ENCODE peak calls at places on chromosomes 3 and 15, in five cellular contexts. J, Y, Q, B and A are unnamed samples.

GRCh38 chr3:47000922-47001730 is 21.7 kb downstream of the NBEAL2 start:
- DNase-seq in J (no peak), Y (no peak), Q (no peak), B (no peak), A (no peak)

GRCh38 chr15:76979996-76980520 is 14.9 kb upstream of the PSTPIP1 start:
- DNase-seq in J (no peak), Y (no peak), Q (no peak), B (no peak), A (no peak)

GRCh38 chr3:73292241-73292640 is 230.8 kb downstream of the EBLN2 start:
- DNase-seq in J (no peak), Y (no peak), Q (no peak), B (no peak), A (no peak)

GRCh38 chr3:192687488-192688152 is 39.7 kb downstream of the FGF12 start:
- DNase-seq in J (peak; percentile 44), Y (no peak), Q (no peak), B (no peak), A (no peak)

GRCh38 chr3:183081459-183082183 is 17.7 kb downstream of the MCCC1 start:
- DNase-seq in J (no peak), Y (no peak), Q (no peak), B (no peak), A (no peak)

GRCh38 chr3:143337387-143337786 is 217.8 kb downstream of the CHST2 start:
- DNase-seq in J (no peak), Y (peak; percentile 45), Q (no peak), B (no peak), A (no peak)

GRCh38 chr3:26920579-26920978 is 298.0 kb downstream of the LRRC3B start:
- DNase-seq in J (no peak), Y (no peak), Q (no peak), B (no peak), A (no peak)

GRCh38 chr3:134311265-134311664 is 60.6 kb upstream of the RYK start:
- DNase-seq in J (no peak), Y (peak; percentile 86), Q (no peak), B (no peak), A (no peak)

GRCh38 chr3:149134560-149134959 is 5.1 kb downstream of the HPS3 start:
- DNase-seq in J (no peak), Y (peak; percentile 18), Q (no peak), B (no peak), A (no peak)

GRCh38 chr3:31625358-31625757 is 92.6 kb downstream of the STT3B start:
- DNase-seq in J (no peak), Y (no peak), Q (no peak), B (no peak), A (no peak)

GRCh38 chr3:179421500-179421899 is 29.8 kb downstream of the GNB4 start:
- DNase-seq in J (no peak), Y (peak; percentile 68), Q (no peak), B (no peak), A (no peak)

GRCh38 chr3:99669879-99670555 is 31.6 kb downstream of the COL8A1 start:
- DNase-seq in J (no peak), Y (peak; percentile 51), Q (no peak), B (no peak), A (no peak)

GRCh38 chr3:87173776-87174175 is 53.3 kb upstream of the CHMP2B start:
- DNase-seq in J (no peak), Y (no peak), Q (no peak), B (no peak), A (no peak)

GRCh38 chr3:51396401-51396800 is 5.3 kb downstream of the RBM15B start:
- DNase-seq in J (no peak), Y (no peak), Q (no peak), B (no peak), A (no peak)

GRCh38 chr3:132343018-132343612 is 25.9 kb downstream of the ACP3 start:
- DNase-seq in J (no peak), Y (peak; percentile 84), Q (no peak), B (peak; percentile 34), A (no peak)

GRCh38 chr3:52181543-52181942 is 16.4 kb upstream of the ALAS1 start:
- DNase-seq in J (no peak), Y (peak; percentile 67), Q (no peak), B (no peak), A (no peak)

GRCh38 chr3:129305592-129306091 is 27.0 kb downstream of the HMCES start:
- DNase-seq in J (peak; percentile 81), Y (peak; percentile 85), Q (no peak), B (no peak), A (peak; percentile 33)

GRCh38 chr3:67648701-67649100 is 5.7 kb downstream of the SUCLG2 start:
- DNase-seq in J (no peak), Y (peak; percentile 29), Q (no peak), B (peak; percentile 5), A (no peak)

GRCh38 chr3:129543156-129543790 is at the start of gene H1-8:
- DNase-seq in J (no peak), Y (no peak), Q (no peak), B (no peak), A (no peak)

GRCh38 chr15:29825205-29825604 is 2.9 kb upstream of the TJP1 start:
- DNase-seq in J (no peak), Y (no peak), Q (no peak), B (no peak), A (peak; percentile 65)

GRCh38 chr3:127990461-127990860 is 61.8 kb upstream of the SEC61A1 start:
- DNase-seq in J (no peak), Y (no peak), Q (no peak), B (no peak), A (no peak)

GRCh38 chr3:187227658-187228258 is 30.5 kb downstream of the RTP1 start:
- DNase-seq in J (no peak), Y (peak; percentile 83), Q (no peak), B (peak; percentile 58), A (no peak)

GRCh38 chr15:78308422-78309021 is 9.1 kb upstream of the SKIC8 start:
- DNase-seq in J (peak; percentile 53), Y (peak; percentile 87), Q (peak; percentile 9), B (peak; percentile 50), A (peak; percentile 22)

GRCh38 chr3:143600762-143601161 is 247.5 kb downstream of the SLC9A9 start:
- DNase-seq in J (no peak), Y (no peak), Q (no peak), B (no peak), A (no peak)

GRCh38 chr3:25473246-25473645 is 45.2 kb downstream of the RARB start:
- DNase-seq in J (no peak), Y (no peak), Q (no peak), B (peak; percentile 55), A (no peak)

GRCh38 chr3:15319575-15319974 is 12.8 kb downstream of the SH3BP5 start:
- DNase-seq in J (peak; percentile 46), Y (peak; percentile 81), Q (no peak), B (no peak), A (no peak)

GRCh38 chr15:51970132-51970817 is 1.3 kb downstream of the LEO1 start:
- DNase-seq in J (no peak), Y (no peak), Q (no peak), B (no peak), A (no peak)
- H3K4me3 ChIP-seq in J (peak overlapping the region; percentile 89), Y (peak overlapping the region; percentile 70), Q (no peak overlapping the region), B (peak overlapping the region; percentile 79), A (peak overlapping the region; percentile 95)

GRCh38 chr3:24199775-24200247 is 254.7 kb downstream of the NR1D2 start:
- DNase-seq in J (no peak), Y (peak; percentile 80), Q (no peak), B (no peak), A (no peak)

GRCh38 chr3:24197809-24198208 is 252.7 kb downstream of the NR1D2 start:
- DNase-seq in J (no peak), Y (no peak), Q (no peak), B (no peak), A (no peak)

GRCh38 chr3:24201301-24201700 is 256.2 kb downstream of the NR1D2 start:
- DNase-seq in J (no peak), Y (peak; percentile 51), Q (no peak), B (no peak), A (no peak)

GRCh38 chr3:24202071-24202470 is 257.0 kb downstream of the NR1D2 start:
- DNase-seq in J (no peak), Y (peak; percentile 80), Q (no peak), B (no peak), A (no peak)

DNA sequence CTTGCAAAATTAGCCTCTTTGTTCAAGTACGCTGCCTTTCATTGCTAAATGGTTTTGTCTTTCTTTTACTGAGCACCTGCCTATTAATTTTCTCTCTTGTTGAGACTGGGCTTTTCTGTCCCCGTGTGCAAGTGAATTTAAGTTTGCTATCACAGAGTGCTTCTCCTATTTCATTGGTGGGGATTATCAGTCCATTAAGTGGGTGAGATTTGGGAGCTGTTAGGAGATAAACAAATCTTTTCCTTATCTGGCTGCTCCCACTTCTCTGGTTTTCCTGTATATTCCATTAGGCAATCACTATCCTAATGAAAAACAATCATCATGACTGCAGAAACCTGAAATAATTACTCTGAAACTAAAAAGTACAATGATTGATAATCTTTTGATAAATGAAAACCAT is 254.2 kb downstream of the NR1D2 start:
- DNase-seq in J (no peak), Y (no peak), Q (no peak), B (no peak), A (no peak)
- H3K4me3 ChIP-seq in J (no peak overlapping the region), Y (no peak overlapping the region), Q (no peak overlapping the region), B (no peak overlapping the region), A (no peak overlapping the region)

GRCh38 chr15:59350421-59350732 is 22.3 kb downstream of the MYO1E start:
- DNase-seq in J (no peak), Y (no peak), Q (no peak), B (no peak), A (no peak)
- H3K4me3 ChIP-seq in J (no peak overlapping the region), Y (no peak overlapping the region), Q (no peak overlapping the region), B (no peak overlapping the region), A (no peak overlapping the region)

GRCh38 chr15:68581725-68582124 is 2.9 kb downstream of the CORO2B start:
- DNase-seq in J (no peak), Y (peak; percentile 44), Q (no peak), B (no peak), A (no peak)

GRCh38 chr15:68580883-68581155 is 2.0 kb downstream of the CORO2B start:
- DNase-seq in J (no peak), Y (no peak), Q (no peak), B (no peak), A (no peak)

GRCh38 chr15:68578175-68578959 is 426 bp upstream of the CORO2B start:
- DNase-seq in J (peak; percentile 82), Y (peak; percentile 94), Q (no peak), B (peak; percentile 48), A (no peak)

GRCh38 chr15:68578960-68579935 is at the start of gene CORO2B:
- DNase-seq in J (peak; percentile 54), Y (peak; percentile 79), Q (no peak), B (no peak), A (no peak)

DNA sequence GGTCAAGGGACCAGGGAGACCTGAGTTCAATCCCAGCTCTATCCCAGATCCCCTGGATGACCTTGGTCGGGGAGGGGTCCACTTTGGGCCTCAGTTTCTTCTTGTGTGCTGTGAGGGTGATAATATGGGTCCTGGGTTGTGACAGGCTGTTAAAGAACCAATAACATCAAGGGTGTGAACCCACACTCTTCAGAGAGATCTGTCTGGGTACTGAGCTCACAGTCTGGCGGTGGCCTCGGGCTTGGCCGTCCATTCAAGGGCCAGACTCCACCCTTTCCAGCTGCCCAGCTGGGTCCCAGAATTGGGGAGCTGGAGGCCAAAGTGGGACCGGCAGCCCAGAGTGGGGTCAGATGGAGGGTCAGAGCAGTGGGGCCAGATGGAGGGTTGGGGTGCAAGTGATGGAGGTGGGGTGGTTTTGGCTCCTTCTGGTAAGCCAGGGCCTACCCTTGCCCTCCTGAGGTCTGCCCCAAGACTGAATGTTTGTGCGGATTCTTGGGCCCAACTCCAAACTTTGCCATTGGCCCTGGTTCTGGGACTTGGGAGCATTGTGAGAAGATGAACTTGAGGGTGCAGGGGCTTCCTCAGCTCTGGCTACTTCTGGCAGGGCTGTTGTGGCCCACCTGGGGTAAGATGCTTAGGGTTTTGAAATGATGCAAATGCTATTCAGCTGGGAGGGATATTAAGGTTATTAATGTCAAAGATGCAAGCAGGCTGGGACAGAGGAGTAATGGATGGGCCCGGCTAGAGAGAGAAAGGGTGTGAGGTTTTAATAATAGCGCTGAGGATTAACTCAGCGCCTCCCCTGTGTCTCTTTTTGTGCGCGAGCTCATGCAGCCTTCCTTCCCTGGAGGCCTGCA is 1.5 kb downstream of the CORO2B start:
- DNase-seq in J (peak; percentile 54), Y (peak; percentile 41), Q (no peak), B (no peak), A (no peak)
- H3K4me3 ChIP-seq in J (peak overlapping the region; percentile 83), Y (peak overlapping the region; percentile 75), Q (no peak overlapping the region), B (no peak overlapping the region), A (no peak overlapping the region)